ENCODE peak calls at places on chromosomes 2 and 18, in nine cellular contexts. J, L, B, E, W, O, M, I and S are unnamed samples. For H3K36me3, the result is how much of the 10 kb centered on the place peaks cover.

GRCh38 chr2:112480540-112481049 is 1.4 kb upstream of the TTL start:
- DNase-seq in J (no peak), L (peak), B (no peak), E (peak), W (no peak), O (peak), M (no peak), I (no peak), S (no peak)

GRCh38 chr2:75627902-75628504 is 18.6 kb upstream of the MRPL19 start:
- DNase-seq in J (peak), L (peak), B (peak), E (peak), W (peak), O (peak), M (peak), I (peak), S (peak)

GRCh38 chr2:225122582-225123486 is 80.6 kb upstream of the DOCK10 start:
- DNase-seq in J (peak), L (no peak), B (no peak), E (peak), W (peak), O (peak), M (no peak), I (no peak), S (no peak)

GRCh38 chr2:151729837-151730236 is 4.4 kb downstream of the NEB start:
- DNase-seq in J (no peak), L (no peak), B (no peak), E (no peak), W (no peak), O (no peak), M (no peak), I (no peak), S (no peak)

GRCh38 chr2:181440336-181440735 is 16.9 kb upstream of the ITGA4 start:
- DNase-seq in J (no peak), L (no peak), B (no peak), E (no peak), W (no peak), O (no peak), M (no peak), I (no peak), S (no peak)

GRCh38 chr2:238521870-238522269 is 95.1 kb downstream of the ASB1 start:
- DNase-seq in J (no peak), L (no peak), B (no peak), E (no peak), W (no peak), O (no peak), M (no peak), I (no peak), S (no peak)

GRCh38 chr2:25685030-25685429 is 11.7 kb upstream of the DTNB start:
- DNase-seq in J (no peak), L (no peak), B (no peak), E (no peak), W (no peak), O (no peak), M (no peak), I (no peak), S (peak)

GRCh38 chr18:59695551-59695950 is 1.7 kb downstream of the CCBE1 start:
- DNase-seq in J (no peak), L (no peak), B (no peak), E (no peak), W (no peak), O (no peak), M (no peak), I (no peak), S (no peak)

GRCh38 chr18:68713131-68713530 is 1.8 kb downstream of the TMX3 start:
- DNase-seq in J (no peak), L (no peak), B (no peak), E (no peak), W (no peak), O (peak), M (no peak), I (no peak), S (no peak)

GRCh38 chr2:119531292-119531691 is 7.0 kb upstream of the SCTR start:
- DNase-seq in J (no peak), L (no peak), B (no peak), E (no peak), W (no peak), O (peak), M (no peak), I (no peak), S (no peak)

GRCh38 chr18:7572837-7573236 is 5.7 kb downstream of the PTPRM start:
- DNase-seq in J (peak), L (no peak), B (no peak), E (no peak), W (peak), O (no peak), M (no peak), I (no peak), S (no peak)

GRCh38 chr2:239025081-239025801 is 177.4 kb downstream of the TWIST2 start:
- DNase-seq in J (peak), L (no peak), B (no peak), E (no peak), W (peak), O (no peak), M (no peak), I (peak), S (peak)

GRCh38 chr2:96954490-96954846 is 31.9 kb downstream of the FAM178B start:
- DNase-seq in J (peak), L (no peak), B (no peak), E (peak), W (no peak), O (no peak), M (no peak), I (no peak), S (no peak)

GRCh38 chr2:109644571-109645275 is 30.6 kb downstream of the SOWAHC start:
- DNase-seq in J (no peak), L (no peak), B (peak), E (no peak), W (no peak), O (peak), M (peak), I (no peak), S (no peak)

GRCh38 chr2:134818321-134818720 is 20.1 kb upstream of the ACMSD start:
- DNase-seq in J (peak), L (no peak), B (no peak), E (no peak), W (no peak), O (no peak), M (no peak), I (no peak), S (no peak)

GRCh38 chr18:924987-925386 is 20.3 kb downstream of the ADCYAP1 start:
- DNase-seq in J (no peak), L (no peak), B (no peak), E (no peak), W (no peak), O (no peak), M (no peak), I (no peak), S (no peak)

GRCh38 chr2:37713258-37713700 is 41.8 kb upstream of the CDC42EP3 start:
- DNase-seq in J (peak), L (no peak), B (no peak), E (peak), W (peak), O (no peak), M (no peak), I (no peak), S (no peak)
- H3K4me3 ChIP-seq in J (no peak), L (no peak), B (no peak), E (no peak), W (no peak), O (no peak), M (no peak), I (no peak), S (no peak)

GRCh38 chr18:2606335-2606734 is 35.0 kb downstream of the NDC80 start:
- DNase-seq in J (no peak), L (no peak), B (no peak), E (peak), W (no peak), O (no peak), M (no peak), I (no peak), S (no peak)

GRCh38 chr18:2609604-2610003 is 38.2 kb downstream of the NDC80 start:
- DNase-seq in J (no peak), L (no peak), B (no peak), E (no peak), W (no peak), O (no peak), M (no peak), I (no peak), S (no peak)

GRCh38 chr18:2612996-2613395 is 41.6 kb downstream of the NDC80 start:
- DNase-seq in J (no peak), L (no peak), B (no peak), E (no peak), W (no peak), O (no peak), M (no peak), I (no peak), S (no peak)

DNA sequence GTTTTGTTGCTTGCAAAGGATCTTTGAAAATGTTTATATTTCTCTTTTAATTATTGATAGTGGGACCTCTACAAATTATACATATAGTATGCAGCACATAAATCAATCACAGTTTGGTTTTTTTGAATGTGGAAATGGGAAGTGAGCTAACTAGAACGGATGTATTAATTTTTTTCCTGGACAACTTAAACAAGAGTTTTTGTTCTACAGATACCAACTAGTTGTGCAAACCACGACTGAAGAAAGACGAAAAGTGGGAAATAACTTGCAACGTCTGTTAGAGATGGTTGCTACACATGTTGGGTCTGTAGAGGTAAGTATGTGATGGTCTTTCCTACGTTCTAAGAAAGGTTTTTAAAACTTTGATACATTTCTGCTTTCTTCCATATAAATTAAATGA is 39.2 kb downstream of the NDC80 start:
- DNase-seq in J (no peak), L (no peak), B (no peak), E (no peak), W (no peak), O (no peak), M (no peak), I (no peak), S (no peak)
- H3K36me3 ChIP-seq in J (under half), L (under half), B (under half), E (under half), W (under half), O (under half), M (under half), I (under half), S (under half)

DNA sequence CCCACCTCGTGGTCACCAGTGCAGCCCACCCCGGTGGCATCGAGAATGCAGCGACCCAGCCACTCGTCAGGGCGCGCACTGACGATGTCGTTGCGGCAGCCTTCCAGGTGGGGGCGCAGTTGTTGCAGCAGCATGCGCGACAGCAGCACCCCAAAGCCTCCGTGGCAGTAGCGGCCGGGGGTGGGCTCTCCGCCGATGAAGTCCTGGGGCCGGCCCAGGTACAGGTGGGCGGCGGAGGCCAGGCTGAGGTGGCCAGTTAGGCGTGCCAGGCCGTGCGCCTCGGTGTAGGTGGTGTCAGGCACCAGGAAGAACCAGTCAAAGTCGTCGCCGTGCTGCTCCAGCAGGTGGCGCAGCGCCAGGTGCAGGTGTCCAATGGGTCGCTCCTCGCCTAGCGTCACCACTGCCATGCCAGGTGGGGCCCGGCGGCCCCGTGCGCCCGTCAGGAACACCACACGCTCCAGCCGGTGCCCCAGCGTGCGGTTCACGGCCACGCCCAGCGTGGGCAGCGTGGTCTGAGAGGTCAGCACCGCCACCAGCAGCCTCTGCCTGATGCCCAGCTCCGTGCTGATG is 1.9 kb downstream of the CHPF start:
- DNase-seq in J (peak), L (peak), B (peak), E (peak), W (peak), O (peak), M (peak), I (peak), S (peak)
- H3K4me3 ChIP-seq in J (peak), L (no peak), B (peak), E (peak), W (peak), O (no peak), M (peak), I (peak), S (peak)

DNA sequence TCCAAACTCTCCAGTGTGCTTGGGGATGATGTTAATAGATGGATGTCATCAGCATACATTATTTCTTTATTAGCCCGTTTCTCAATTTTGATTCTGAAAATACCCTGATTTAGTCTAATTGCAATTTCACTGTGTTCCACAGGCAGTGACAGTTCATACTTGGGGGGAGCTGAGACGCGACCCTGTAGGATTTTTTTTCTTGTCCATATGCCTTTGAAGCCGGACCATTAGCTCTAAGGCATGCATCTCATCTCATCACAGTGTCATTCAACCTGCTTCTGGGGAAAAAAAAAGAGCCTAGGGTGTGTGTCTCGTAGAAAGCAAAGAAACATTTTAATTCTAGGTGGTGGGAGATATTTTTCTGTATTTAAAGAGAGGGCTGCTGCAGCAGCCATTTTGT is 7.6 kb downstream of the ASB18 start:
- DNase-seq in J (no peak), L (no peak), B (no peak), E (no peak), W (no peak), O (no peak), M (no peak), I (no peak), S (no peak)
- H3K36me3 ChIP-seq in J (under half), L (under half), B (under half), E (under half), W (under half), O (under half), M (under half), I (under half), S (under half)

GRCh38 chr2:42858140-42859005 is 66.0 kb upstream of the HAAO start:
- DNase-seq in J (no peak), L (peak), B (no peak), E (no peak), W (no peak), O (no peak), M (no peak), I (peak), S (no peak)
- H3K4me3 ChIP-seq in J (no peak), L (no peak), B (no peak), E (no peak), W (no peak), O (no peak), M (no peak), I (no peak), S (no peak)

GRCh38 chr18:57023483-57023882 is 123.4 kb upstream of the BOD1L2 start:
- DNase-seq in J (no peak), L (no peak), B (no peak), E (no peak), W (no peak), O (no peak), M (no peak), I (no peak), S (no peak)

GRCh38 chr18:57027190-57027708 is 119.6 kb upstream of the BOD1L2 start:
- DNase-seq in J (no peak), L (no peak), B (no peak), E (no peak), W (no peak), O (no peak), M (no peak), I (no peak), S (no peak)

GRCh38 chr18:57022716-57023115 is 124.2 kb upstream of the BOD1L2 start:
- DNase-seq in J (no peak), L (no peak), B (no peak), E (no peak), W (no peak), O (no peak), M (no peak), I (no peak), S (no peak)

GRCh38 chr18:57026316-57026715 is 120.6 kb upstream of the BOD1L2 start:
- DNase-seq in J (peak), L (no peak), B (no peak), E (no peak), W (no peak), O (no peak), M (no peak), I (no peak), S (no peak)

DNA sequence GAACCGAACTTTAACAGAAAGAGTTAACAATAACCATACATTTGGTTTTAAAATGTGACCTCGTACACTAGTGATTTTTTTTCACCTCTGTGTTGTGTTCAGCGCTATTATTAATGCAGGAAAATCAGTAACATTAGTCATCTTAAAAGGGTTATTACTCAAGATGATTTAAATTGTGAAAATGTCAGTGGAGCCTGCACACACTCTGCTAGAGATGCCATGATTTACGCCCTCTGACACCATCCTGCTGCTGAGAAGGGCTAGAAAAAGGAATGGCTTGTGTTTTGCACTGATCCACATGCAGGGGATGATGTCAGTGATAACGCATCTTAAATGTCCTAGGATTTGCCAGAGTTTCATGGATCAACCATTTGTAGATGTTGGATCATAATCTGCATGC is 121.4 kb upstream of the BOD1L2 start:
- DNase-seq in J (no peak), L (no peak), B (no peak), E (no peak), W (no peak), O (no peak), M (no peak), I (no peak), S (no peak)
- H3K36me3 ChIP-seq in J (under half), L (under half), B (under half), E (under half), W (under half), O (under half), M (under half), I (under half), S (under half)

GRCh38 chr2:169512525-169512924 is 3.0 kb downstream of the KLHL41 start:
- DNase-seq in J (peak), L (no peak), B (no peak), E (no peak), W (no peak), O (no peak), M (no peak), I (no peak), S (no peak)

GRCh38 chr2:169511818-169512217 is 2.3 kb downstream of the KLHL41 start:
- DNase-seq in J (no peak), L (no peak), B (no peak), E (no peak), W (no peak), O (no peak), M (no peak), I (no peak), S (no peak)

GRCh38 chr2:169509230-169509917 is at the start of gene KLHL41:
- DNase-seq in J (peak), L (no peak), B (no peak), E (no peak), W (no peak), O (peak), M (no peak), I (no peak), S (no peak)

GRCh38 chr2:169507698-169508097 is 1.8 kb upstream of the KLHL41 start:
- DNase-seq in J (peak), L (no peak), B (no peak), E (no peak), W (no peak), O (no peak), M (no peak), I (no peak), S (no peak)

DNA sequence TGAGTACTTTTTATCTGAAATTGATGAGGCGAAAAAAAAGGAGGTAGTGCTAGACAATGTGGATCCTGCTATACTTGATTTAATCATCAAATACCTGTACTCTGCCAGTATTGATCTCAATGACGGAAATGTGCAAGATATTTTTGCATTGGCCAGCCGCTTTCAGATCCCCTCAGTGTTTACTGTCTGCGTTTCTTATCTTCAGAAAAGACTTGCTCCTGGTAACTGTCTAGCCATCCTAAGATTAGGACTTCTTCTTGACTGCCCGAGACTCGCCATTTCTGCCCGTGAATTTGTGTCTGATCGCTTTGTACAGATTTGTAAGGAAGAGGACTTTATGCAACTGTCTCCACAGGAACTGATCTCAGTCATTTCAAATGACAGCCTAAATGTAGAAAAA is 453 bp downstream of the KLHL41 start:
- DNase-seq in J (no peak), L (no peak), B (no peak), E (no peak), W (no peak), O (no peak), M (no peak), I (no peak), S (no peak)
- H3K4me3 ChIP-seq in J (no peak), L (no peak), B (peak), E (no peak), W (no peak), O (no peak), M (no peak), I (no peak), S (no peak)

DNA sequence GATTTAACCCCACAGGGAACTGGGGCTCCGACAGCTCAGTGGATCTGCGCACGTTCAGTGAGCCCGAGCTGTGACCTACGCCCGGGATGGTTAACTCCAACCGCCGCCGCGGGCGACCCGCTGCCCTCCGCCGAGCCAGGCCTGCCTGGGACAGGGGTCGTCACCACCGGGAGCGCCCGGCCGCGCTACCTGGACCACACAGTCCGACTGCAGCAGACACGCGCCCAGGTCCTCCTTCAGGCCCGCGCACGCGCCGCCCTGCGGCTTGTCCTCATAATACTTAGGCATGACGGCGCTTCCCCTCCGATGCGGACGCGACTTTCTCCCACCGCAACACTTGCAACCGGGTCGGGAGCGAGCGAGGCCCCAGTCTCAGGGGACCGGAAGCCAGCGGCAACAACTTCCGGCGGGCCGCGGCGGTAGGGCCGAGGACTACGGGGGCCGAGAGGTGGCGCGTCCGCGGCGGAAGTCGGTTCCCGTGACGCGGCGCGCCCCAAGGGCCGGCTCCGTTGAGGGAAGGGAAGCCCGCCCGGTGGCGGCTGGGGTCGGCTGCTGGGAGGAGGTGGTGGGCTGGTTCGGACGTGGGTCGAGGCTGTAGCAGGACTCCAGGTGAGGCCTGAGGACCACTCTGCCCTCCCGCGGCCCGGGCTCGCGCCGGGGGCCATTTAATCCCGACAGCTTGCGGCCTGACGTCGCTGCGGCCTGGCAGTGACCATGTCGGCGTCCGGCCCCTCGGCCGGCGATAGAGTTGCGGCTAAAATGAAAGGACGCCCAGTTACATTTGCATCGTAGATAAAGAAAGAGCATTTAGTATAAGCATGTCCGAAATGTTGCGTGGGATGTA is at the start of the genes COA5 and UNC50:
- DNase-seq in J (peak), L (peak), B (peak), E (peak), W (peak), O (peak), M (peak), I (peak), S (peak)
- H3K36me3 ChIP-seq in J (under half), L (under half), B (under half), E (under half), W (under half), O (under half), M (under half), I (under half), S (under half)